ENCODE peak calls at places on chromosomes 16 and 17, in eight cellular contexts. O is A549, V is tibial artery, Y is BE2C, D is cardiac muscle cell, W is ovary, P is heart left ventricle, S is mesenchymal stem cell. Q is an unnamed sample.

GRCh38 chr16:31135535-31136286 is at the start of gene PRSS8:
- DNase-seq in O (no peak), V (no peak), Y (no peak), D (peak; percentile 40), W (no peak), P (no peak), S (no peak), Q (peak; percentile 92)

GRCh38 chr16:35193956-35194355 is 1734.5 kb downstream of the TP53TG3F start:
- DNase-seq in O (no peak), V (no peak), Y (no peak), D (no peak), W (no peak), P (no peak), S (no peak), Q (no peak)

GRCh38 chr17:39277110-39277509 is 51.4 kb upstream of the STAC2 start:
- DNase-seq in O (no peak), V (no peak), Y (no peak), D (no peak), W (no peak), P (no peak), S (no peak), Q (no peak)

GRCh38 chr17:63446981-63447687 is 1.0 kb upstream of the CYB561 start:
- DNase-seq in O (no peak), V (peak; percentile 48), Y (peak; percentile 89), D (no peak), W (peak; percentile 30), P (no peak), S (no peak), Q (peak; percentile 58)

GRCh38 chr16:3009568-3010390 is 2.9 kb upstream of the CLDN9 start:
- DNase-seq in O (no peak), V (no peak), Y (no peak), D (peak; percentile 88), W (no peak), P (no peak), S (peak; percentile 30), Q (peak; percentile 81)

GRCh38 chr16:15966420-15967222 is 17.2 kb downstream of the ABCC1 start:
- DNase-seq in O (peak; percentile 92), V (no peak), Y (peak; percentile 49), D (no peak), W (no peak), P (no peak), S (peak; percentile 75), Q (no peak)

GRCh38 chr17:32910769-32911168 is 17.2 kb upstream of the TMEM98 start:
- DNase-seq in O (no peak), V (no peak), Y (no peak), D (no peak), W (no peak), P (no peak), S (no peak), Q (no peak)

GRCh38 chr17:65027305-65027704 is 29.2 kb downstream of the GNA13 start:
- DNase-seq in O (peak; percentile 74), V (no peak), Y (peak; percentile 20), D (no peak), W (no peak), P (no peak), S (peak; percentile 75), Q (no peak)

GRCh38 chr16:1677942-1678499 is at the start of gene JPT2:
- DNase-seq in O (peak; percentile 99), V (peak; percentile 96), Y (peak; percentile 98), D (peak; percentile 99), W (peak; percentile 95), P (peak; percentile 97), S (peak; percentile 95), Q (peak; percentile 99)

DNA sequence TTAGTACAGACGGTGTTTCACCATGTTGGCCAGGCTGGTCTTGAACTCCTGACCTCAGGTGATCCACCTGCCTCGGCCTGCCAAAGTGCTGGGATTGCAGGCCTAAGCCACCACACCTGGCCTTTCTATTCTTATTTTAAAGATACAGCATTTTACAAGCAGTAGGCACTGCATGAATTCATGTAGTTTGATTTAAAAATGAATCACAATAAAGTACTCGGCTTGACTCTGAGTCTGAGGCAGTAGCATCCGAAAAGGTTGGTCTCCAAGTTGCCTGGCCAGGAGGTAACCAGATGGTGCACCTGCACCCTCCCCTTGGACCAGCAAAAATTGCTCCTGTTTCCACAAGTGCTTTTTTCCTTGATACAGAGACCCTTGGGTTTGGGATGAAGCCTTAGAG is 35.6 kb downstream of the MAP2K6 start:
- DNase-seq in O (no peak), V (no peak), Y (no peak), D (no peak), W (no peak), P (no peak), S (no peak), Q (no peak)
- H3K4me1 ChIP-seq in O (peaks cover 7% of the 10 kb centered on the region), V (peaks cover 13% of the 10 kb centered on the region), Y (peaks cover 5% of the 10 kb centered on the region), D (no peaks in the 10 kb centered on the region), W (peaks cover 6% of the 10 kb centered on the region), P (no peaks in the 10 kb centered on the region), S (peaks cover 4% of the 10 kb centered on the region), Q (no peaks in the 10 kb centered on the region)

GRCh38 chr16:86824751-86825310 is 246.5 kb downstream of the FOXL1 start:
- DNase-seq in O (no peak), V (no peak), Y (no peak), D (no peak), W (no peak), P (no peak), S (peak; percentile 17), Q (no peak)

GRCh38 chr16:86823895-86824671 is 245.7 kb downstream of the FOXL1 start:
- DNase-seq in O (no peak), V (no peak), Y (no peak), D (no peak), W (no peak), P (no peak), S (peak; percentile 72), Q (no peak)

GRCh38 chr16:86821933-86822332 is 243.6 kb downstream of the FOXL1 start:
- DNase-seq in O (no peak), V (no peak), Y (no peak), D (no peak), W (no peak), P (no peak), S (no peak), Q (no peak)

GRCh38 chr16:86825631-86826030 is 247.3 kb downstream of the FOXL1 start:
- DNase-seq in O (no peak), V (no peak), Y (no peak), D (no peak), W (no peak), P (no peak), S (no peak), Q (no peak)

DNA sequence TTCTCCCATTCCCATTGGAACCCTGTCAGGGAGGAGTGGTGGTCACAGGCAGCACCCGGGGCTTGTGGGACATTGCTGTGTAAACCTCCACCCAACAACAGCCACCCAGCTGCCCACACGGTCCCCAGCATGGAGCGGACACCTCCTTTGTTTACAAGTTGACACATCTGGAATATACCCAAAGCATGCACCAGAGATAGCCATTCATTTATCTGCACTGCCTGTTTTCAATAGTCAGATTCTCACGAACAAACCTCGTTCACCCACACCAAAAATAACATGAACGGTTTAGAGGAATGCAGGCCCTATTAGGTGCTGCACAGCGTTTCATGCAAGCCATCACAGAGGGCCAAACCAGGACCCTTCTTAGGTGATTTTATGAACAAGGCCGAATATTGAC is 244.8 kb downstream of the FOXL1 start:
- DNase-seq in O (no peak), V (no peak), Y (no peak), D (no peak), W (no peak), P (no peak), S (no peak), Q (no peak)
- H3K4me1 ChIP-seq in O (no peaks in the 10 kb centered on the region), V (no peaks in the 10 kb centered on the region), Y (no peaks in the 10 kb centered on the region), D (peaks cover 6% of the 10 kb centered on the region), W (no peaks in the 10 kb centered on the region), P (no peaks in the 10 kb centered on the region), S (peaks cover 23% of the 10 kb centered on the region), Q (no peaks in the 10 kb centered on the region)

DNA sequence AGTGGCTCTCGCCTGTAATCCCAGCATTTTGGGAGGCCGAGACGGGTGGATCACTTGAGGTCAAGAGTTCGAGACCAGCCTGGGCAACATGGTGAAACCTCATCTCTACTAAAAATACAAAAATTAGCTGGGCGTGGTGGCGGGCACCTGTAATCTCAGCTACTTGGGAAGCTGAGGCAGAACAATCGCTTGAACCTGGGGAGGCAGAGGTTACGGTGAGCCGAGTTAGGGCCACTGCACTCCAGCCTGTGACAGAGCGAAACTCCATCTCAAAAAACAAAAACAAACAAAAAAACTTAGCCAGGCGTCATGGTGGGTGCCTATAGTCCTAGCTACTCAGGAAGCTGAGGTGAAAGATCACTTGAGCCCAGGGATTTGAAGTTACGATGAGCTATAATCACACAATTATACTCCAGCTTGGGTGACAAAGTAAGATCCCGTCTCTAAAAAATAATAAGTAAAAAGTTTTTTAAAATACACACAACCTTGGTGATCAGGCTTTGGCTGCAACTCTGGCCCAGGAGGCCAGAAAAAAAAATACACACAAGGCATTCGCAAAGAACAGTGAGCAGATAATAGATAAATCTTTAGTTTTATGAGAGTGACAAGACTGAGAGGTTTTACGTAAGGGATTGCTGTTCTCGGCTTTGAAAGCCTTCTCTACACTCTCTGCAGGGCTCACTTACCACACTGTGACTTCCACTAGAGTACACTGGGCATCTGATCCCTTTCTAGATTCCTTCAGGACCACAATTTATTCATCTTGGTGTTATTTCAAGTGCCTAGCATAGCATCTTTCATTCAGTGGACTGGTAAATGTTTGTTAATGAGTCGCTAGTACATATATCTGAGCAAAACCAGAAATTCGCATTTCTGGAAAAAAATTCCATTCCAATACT is 5.9 kb downstream of the GSPT1 start:
- DNase-seq in O (no peak), V (no peak), Y (no peak), D (no peak), W (no peak), P (no peak), S (peak; percentile 76), Q (no peak)
- H3K4me1 ChIP-seq in O (peaks cover 32% of the 10 kb centered on the region), V (peaks cover 54% of the 10 kb centered on the region), Y (no peaks in the 10 kb centered on the region), D (peaks cover 21% of the 10 kb centered on the region), W (peaks cover 8% of the 10 kb centered on the region), P (peaks cover 31% of the 10 kb centered on the region), S (peaks cover 1% of the 10 kb centered on the region), Q (peaks cover 2% of the 10 kb centered on the region)

GRCh38 chr16:87790278-87791023 is 24.7 kb upstream of the KLHDC4 start:
- DNase-seq in O (peak; percentile 94), V (peak; percentile 28), Y (peak; percentile 92), D (no peak), W (peak; percentile 29), P (peak; percentile 40), S (no peak), Q (no peak)

GRCh38 chr16:87791295-87792204 is 25.8 kb upstream of the KLHDC4 start:
- DNase-seq in O (no peak), V (no peak), Y (no peak), D (no peak), W (no peak), P (no peak), S (no peak), Q (no peak)

GRCh38 chr16:87792205-87792565 is 26.4 kb upstream of the KLHDC4 start:
- DNase-seq in O (no peak), V (no peak), Y (no peak), D (no peak), W (no peak), P (no peak), S (no peak), Q (no peak)

GRCh38 chr16:87795336-87795735 is 29.6 kb upstream of the KLHDC4 start:
- DNase-seq in O (no peak), V (no peak), Y (no peak), D (no peak), W (no peak), P (no peak), S (no peak), Q (no peak)

DNA sequence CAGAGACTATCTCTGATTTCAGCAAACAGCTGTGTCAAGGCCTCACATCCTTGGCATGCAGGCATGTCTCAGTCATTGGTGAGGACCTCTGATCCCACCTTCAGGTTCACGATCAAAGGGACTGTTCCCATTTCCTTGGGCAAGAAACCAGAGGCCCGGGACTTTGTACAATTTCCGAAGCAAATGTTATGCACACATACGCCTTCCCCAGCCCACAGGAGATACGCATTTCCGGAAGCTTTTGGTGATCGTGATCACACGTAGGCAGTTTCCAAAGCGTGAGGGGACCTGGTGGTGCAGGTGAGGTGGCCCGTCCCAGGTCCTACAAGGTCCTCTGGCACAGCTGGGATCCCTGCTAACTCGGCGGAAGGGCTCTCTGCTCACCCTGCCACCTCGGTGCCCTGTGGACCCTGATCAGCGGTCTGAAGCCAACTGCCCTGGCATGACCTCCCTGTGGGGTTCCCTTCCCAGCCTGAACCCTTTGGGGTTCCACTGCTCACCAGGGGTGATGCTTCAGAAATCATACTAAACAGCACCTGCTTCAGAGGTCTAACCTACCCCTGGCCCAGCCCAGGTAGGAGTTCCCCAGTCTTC is 28.8 kb upstream of the KLHDC4 start:
- DNase-seq in O (no peak), V (no peak), Y (no peak), D (no peak), W (no peak), P (no peak), S (no peak), Q (no peak)
- H3K4me1 ChIP-seq in O (peaks cover 60% of the 10 kb centered on the region), V (peaks cover 12% of the 10 kb centered on the region), Y (peaks cover 17% of the 10 kb centered on the region), D (no peaks in the 10 kb centered on the region), W (peaks cover 2% of the 10 kb centered on the region), P (no peaks in the 10 kb centered on the region), S (peaks cover 9% of the 10 kb centered on the region), Q (no peaks in the 10 kb centered on the region)

Q was measured in prostate gland.